ENCODE peak calls at places on chromosomes 11 and 22, in five cellular contexts. H is hepatocyte, V is AG09309, J is fibroblast of mammary gland, X is NB4. F is an unnamed sample.

GRCh38 chr11:35822815-35823495 is 120.9 kb upstream of the LDLRAD3 start:
- DNase-seq in X (no peak), H (no peak), V (no peak), J (no peak), F (no peak)

GRCh38 chr11:95799531-95799930 is 9.2 kb downstream of the CEP57 start:
- DNase-seq in J (peak), H (no peak), X (no peak), V (no peak), F (peak)

GRCh38 chr11:78801161-78801884 is 226.7 kb upstream of the NARS2 start:
- DNase-seq in J (peak), X (peak), H (peak), V (peak), F (peak)

GRCh38 chr22:26334232-26334631 is 94.8 kb upstream of the ASPHD2 start:
- DNase-seq in V (no peak), J (no peak), H (no peak), X (no peak), F (no peak)

GRCh38 chr22:30015229-30015797 is 65.0 kb upstream of the HORMAD2 start:
- DNase-seq in X (no peak), H (no peak), J (peak), V (no peak), F (peak)

GRCh38 chr11:121520243-121521144 is 67.7 kb upstream of the SORL1-AS1 start:
- DNase-seq in V (peak), J (peak), H (no peak), X (peak), F (peak)

GRCh38 chr11:73521621-73522020 is 76.3 kb downstream of the FAM168A start:
- DNase-seq in X (peak), H (no peak), J (peak), V (no peak), F (peak)

GRCh38 chr22:39984006-39984405 is 10.7 kb upstream of the FAM83F start:
- DNase-seq in X (no peak), H (no peak), V (no peak), J (peak), F (no peak)

GRCh38 chr11:111735262-111736116 is 30.7 kb downstream of the PPP2R1B start:
- DNase-seq in V (peak), H (peak), J (peak), X (no peak), F (peak)

GRCh38 chr11:116791002-116791812 is 472 bp downstream of the APOA5 start:
- DNase-seq in V (no peak), X (peak), J (peak), H (peak), F (peak)

GRCh38 chr11:11940551-11940950 is 67.9 kb downstream of the DKK3 start:
- DNase-seq in V (no peak), X (no peak), H (no peak), J (no peak), F (no peak)

GRCh38 chr22:39292561-39293074 is 26.8 kb downstream of the RPL3 start:
- DNase-seq in H (peak), X (peak), V (peak), J (peak), F (peak)

GRCh38 chr22:17084554-17085276 is at the start of gene IL17RA:
- DNase-seq in H (peak), V (peak), J (peak), X (peak), F (peak)

GRCh38 chr11:96061730-96062524 is 138.0 kb upstream of the MTMR2 start:
- DNase-seq in X (no peak), H (peak), V (no peak), J (peak), F (peak)

GRCh38 chr11:1750481-1750839 is at the start of gene IFITM10:
- DNase-seq in J (peak), X (no peak), H (no peak), V (no peak), F (no peak)

GRCh38 chr11:7851391-7851790 is 54.6 kb upstream of the OR5P2 start:
- DNase-seq in V (no peak), H (no peak), J (no peak), X (peak), F (no peak)

GRCh38 chr11:16154715-16155396 is 201.5 kb downstream of the SOX6 start:
- DNase-seq in V (no peak), H (peak), J (no peak), X (no peak), F (no peak)

GRCh38 chr11:115941481-115941993 is 437.3 kb upstream of the CADM1 start:
- DNase-seq in X (peak), J (peak), V (peak), H (no peak), F (no peak)

GRCh38 chr11:58276151-58276550 is 8.1 kb upstream of the OR10W1 start:
- DNase-seq in V (no peak), X (no peak), J (no peak), H (no peak), F (no peak)

GRCh38 chr11:116692318-116693106 is 80.3 kb downstream of the BUD13 start:
- DNase-seq in H (no peak), V (no peak), J (no peak), X (no peak), F (no peak)

GRCh38 chr11:1749787-1750351 is 526 bp downstream of the IFITM10 start:
- DNase-seq in V (peak), X (peak), H (peak), J (peak), F (peak)

GRCh38 chr11:28539239-28540025 is 431.2 kb downstream of the METTL15 start:
- DNase-seq in J (peak), H (no peak), X (no peak), V (no peak), F (no peak)

GRCh38 chr11:9385288-9385902 is 943 bp downstream of the IPO7 start:
- DNase-seq in V (no peak), J (no peak), X (peak), H (no peak), F (no peak)

GRCh38 chr11:1888347-1888753 is 3.3 kb downstream of the PRR33 start:
- DNase-seq in V (no peak), J (no peak), X (no peak), H (no peak), F (no peak)

GRCh38 chr11:27443746-27444465 is 28.7 kb downstream of the LGR4 start:
- DNase-seq in J (no peak), V (no peak), X (no peak), H (no peak), F (no peak)

GRCh38 chr11:110425751-110426545 is 3.8 kb upstream of the FDX1 start:
- DNase-seq in V (peak), J (peak), X (peak), H (no peak), F (peak)

GRCh38 chr11:47414685-47415070 is 6.3 kb downstream of the SLC39A13 start:
- DNase-seq in J (no peak), V (no peak), X (no peak), H (no peak), F (no peak)

GRCh38 chr11:129460714-129461113 is 85.1 kb downstream of the BARX2 start:
- DNase-seq in H (peak), X (no peak), J (no peak), V (no peak), F (no peak)

GRCh38 chr11:96337541-96338530 is 5.2 kb downstream of the MAML2 start:
- DNase-seq in H (peak), V (no peak), J (peak), X (peak), F (peak)

GRCh38 chr11:26137651-26138050 is 194.3 kb upstream of the ANO3 start:
- DNase-seq in X (no peak), H (no peak), V (no peak), J (peak), F (peak)

GRCh38 chr11:111775024-111775710 is 9.0 kb upstream of the PPP2R1B start:
- DNase-seq in V (no peak), J (peak), H (no peak), X (no peak), F (peak)

GRCh38 chr11:133809525-133810178 is 35.7 kb downstream of the SPATA19 start:
- DNase-seq in X (no peak), V (no peak), J (no peak), H (peak), F (no peak)

GRCh38 chr11:18203723-18204122 is 31.1 kb downstream of the MRGPRX4 start:
- DNase-seq in H (peak), J (peak), V (no peak), X (peak), F (peak)

GRCh38 chr22:43811777-43812148 is 342 bp downstream of the EFCAB6 start:
- DNase-seq in J (peak), V (no peak), X (peak), H (peak), F (peak)

GRCh38 chr11:12120031-12121008 is 9.9 kb downstream of the MICAL2 start:
- DNase-seq in H (no peak), V (no peak), J (peak), X (no peak), F (no peak)

GRCh38 chr22:41197808-41198585 is 7.1 kb upstream of the L3MBTL2 start:
- DNase-seq in J (no peak), V (no peak), X (peak), H (peak), F (peak)

DNA sequence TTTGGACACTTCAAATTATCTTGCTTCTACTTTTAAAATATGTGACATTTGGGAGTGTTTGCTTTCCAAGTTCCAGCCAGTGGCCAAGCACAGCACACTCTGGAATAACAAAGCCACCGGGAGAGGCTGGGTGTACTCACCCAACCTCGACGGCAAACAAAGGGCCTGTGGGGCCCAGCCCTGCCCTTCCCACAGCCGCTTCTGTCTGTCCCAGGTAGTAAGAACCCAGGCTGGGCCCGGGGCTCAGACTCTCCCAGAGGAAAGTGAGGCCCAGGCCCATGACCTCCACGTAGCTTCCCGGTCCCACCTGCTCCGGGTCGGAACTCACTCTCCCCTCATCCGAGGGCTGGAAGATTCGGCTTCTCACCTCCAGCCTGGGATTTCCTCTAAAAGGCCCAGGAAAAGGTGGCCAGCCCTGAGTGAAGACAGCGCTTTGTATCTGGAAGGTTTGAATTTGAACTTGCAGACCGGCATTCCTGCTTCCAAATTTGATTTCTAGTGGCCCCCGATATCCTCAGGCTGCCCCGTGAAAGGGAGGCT is 93.5 kb downstream of the CELSR1 start:
- DNase-seq in X (no peak), H (no peak), J (no peak), V (no peak), F (no peak)
- H3K4me3 ChIP-seq in X (no peak), H (no peak), J (no peak), V (no peak), F (no peak)

GRCh38 chr22:19105867-19106802 is 16.1 kb downstream of the DGCR2 start:
- DNase-seq in H (no peak), J (no peak), X (peak), V (no peak), F (no peak)
- TF ChIP-seq CTCF in H (peak), J (peak), X (peak), V (peak), F (no peak)

GRCh38 chr22:24156915-24157782 is 24.1 kb upstream of the SUSD2 start:
- DNase-seq in J (peak), X (peak), V (no peak), H (peak), F (peak)
- H3K4me3 ChIP-seq in J (peak), X (peak), V (peak), H (peak), F (peak)

DNA sequence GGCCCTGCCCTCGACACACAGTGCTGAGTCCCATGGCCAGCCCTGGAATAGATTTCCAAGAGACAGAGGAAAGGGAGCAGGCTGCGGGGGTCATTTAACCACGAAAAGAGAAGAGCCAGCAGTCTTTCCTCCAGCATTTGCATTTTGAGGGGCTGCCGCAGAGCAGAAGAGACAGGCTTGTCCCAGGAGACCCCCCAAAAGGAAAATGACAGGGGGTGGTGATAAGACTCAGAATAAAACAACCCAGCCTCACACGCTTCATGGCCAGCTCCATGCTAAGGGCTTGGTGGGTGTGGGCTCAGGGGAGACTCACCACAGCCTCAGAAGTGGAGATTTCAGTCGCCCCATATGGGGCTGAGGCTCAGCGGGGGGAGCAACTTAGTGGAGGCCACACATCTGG is 16.9 kb downstream of the TRIOBP start:
- DNase-seq in H (no peak), X (no peak), V (no peak), J (no peak), F (no peak)
- TF ChIP-seq CTCF in H (no peak), X (no peak), V (no peak), J (no peak), F (no peak)

DNA sequence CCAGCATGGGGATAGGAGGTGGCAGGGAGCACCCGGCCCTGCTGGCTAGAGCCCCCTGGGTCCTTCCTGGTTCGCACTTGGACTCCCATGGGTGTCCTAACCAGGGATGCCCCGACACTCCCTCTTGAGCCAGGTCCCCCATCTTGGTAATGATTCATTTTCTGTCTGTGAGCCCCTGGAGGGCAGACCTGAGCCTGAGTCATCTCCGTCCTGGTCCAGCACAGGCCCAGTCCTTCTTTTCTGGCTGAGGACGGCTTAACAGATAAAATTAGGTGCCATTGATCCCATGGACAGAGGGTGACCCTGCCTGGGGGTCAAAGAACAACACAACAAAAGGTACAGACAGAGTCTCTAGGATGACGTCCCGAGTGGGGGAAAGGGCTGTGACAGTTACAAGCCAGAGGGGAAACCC is 3.5 kb downstream of the RHOD start:
- DNase-seq in H (no peak), J (no peak), X (no peak), V (no peak), F (no peak)
- H3K4me3 ChIP-seq in H (no peak), J (no peak), X (no peak), V (no peak), F (no peak)

GRCh38 chr22:49448546-49448945 is 379.1 kb downstream of the BRD1 start:
- DNase-seq in J (no peak), H (no peak), V (no peak), X (no peak), F (no peak)
- TF ChIP-seq CTCF in J (no peak), H (no peak), V (no peak), X (no peak), F (no peak)

GRCh38 chr11:63914896-63915681 is 1.9 kb downstream of the RCOR2 start:
- DNase-seq in V (no peak), J (no peak), X (peak), H (no peak), F (peak)
- H3K4me3 ChIP-seq in V (no peak), J (no peak), X (no peak), H (no peak), F (peak)

DNA sequence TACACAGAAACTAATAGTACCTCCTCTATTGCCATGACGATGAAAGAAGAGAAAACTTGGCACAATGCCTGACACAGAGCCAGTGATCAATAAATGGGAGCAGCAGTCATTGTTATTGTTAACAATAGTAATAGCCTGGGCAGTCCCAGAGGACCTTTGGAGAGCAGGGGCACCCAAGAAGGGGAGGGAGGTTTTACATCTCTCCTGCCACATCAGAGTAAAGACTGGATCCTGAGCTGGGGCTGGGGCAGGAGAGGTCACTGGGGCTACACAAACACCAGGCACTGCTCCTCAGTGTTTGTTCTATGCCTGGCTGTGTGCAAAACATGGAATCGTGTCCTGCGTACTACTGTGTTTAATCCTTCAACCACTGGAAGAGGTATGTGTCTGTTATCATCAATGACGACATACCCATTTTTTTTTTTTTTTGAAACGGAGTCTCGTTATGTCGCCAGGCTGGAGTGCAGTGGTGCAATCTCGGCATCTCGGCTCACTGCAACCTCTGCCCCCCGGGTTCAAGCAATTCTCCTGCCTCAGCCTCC is 25.0 kb upstream of the CREB3L1 start:
- DNase-seq in H (peak), V (no peak), X (no peak), J (no peak), F (no peak)
- TF ChIP-seq CTCF in H (no peak), V (no peak), X (no peak), J (no peak), F (no peak)

GRCh38 chr11:69297225-69297925 is 3.4 kb downstream of the MYEOV start:
- DNase-seq in X (peak), V (peak), H (peak), J (peak), F (peak)

GRCh38 chr11:69299572-69299971 is 5.6 kb downstream of the MYEOV start:
- DNase-seq in J (no peak), H (no peak), X (no peak), V (no peak), F (no peak)

GRCh38 chr11:69300124-69301032 is 6.4 kb downstream of the MYEOV start:
- DNase-seq in J (peak), H (no peak), X (peak), V (no peak), F (peak)

GRCh38 chr11:69297926-69298777 is 4.2 kb downstream of the MYEOV start:
- DNase-seq in H (peak), X (peak), V (no peak), J (peak), F (peak)

DNA sequence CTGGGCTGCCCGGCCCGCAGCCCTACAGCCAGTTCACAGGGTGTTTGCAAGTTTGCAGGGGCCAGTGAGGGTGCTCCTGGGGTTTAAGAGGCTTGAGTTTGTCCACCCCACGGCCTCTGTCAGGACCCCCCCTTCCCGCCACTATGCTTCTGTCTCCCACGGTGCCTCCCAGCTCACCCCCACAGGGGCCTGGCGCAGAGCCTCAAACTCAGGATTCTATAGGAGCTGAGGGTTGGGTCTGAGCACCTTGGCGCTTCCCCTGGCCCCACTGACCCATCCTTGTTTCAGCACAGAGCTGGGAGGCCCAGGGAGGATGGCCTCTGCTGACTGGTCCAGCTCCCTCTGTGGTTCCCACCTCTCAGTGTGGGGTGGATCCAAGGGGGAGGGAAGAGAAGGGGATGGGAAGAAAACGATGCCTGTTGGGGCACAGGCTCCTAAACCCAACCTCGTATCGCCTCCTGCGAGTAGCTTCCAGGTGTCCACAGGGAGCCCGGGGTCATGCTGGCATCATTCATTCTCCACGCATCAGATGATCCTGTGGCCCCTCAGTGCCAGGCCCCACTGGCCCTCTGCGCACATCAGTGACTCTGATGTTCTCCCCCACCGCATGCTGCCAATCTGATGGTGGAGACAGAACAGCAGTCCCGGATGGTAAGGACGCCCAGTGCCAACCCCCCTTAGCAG is 5.0 kb downstream of the MYEOV start:
- DNase-seq in V (no peak), H (no peak), J (peak), X (no peak), F (peak)
- H3K4me3 ChIP-seq in V (no peak), H (no peak), J (no peak), X (no peak), F (no peak)

DNA sequence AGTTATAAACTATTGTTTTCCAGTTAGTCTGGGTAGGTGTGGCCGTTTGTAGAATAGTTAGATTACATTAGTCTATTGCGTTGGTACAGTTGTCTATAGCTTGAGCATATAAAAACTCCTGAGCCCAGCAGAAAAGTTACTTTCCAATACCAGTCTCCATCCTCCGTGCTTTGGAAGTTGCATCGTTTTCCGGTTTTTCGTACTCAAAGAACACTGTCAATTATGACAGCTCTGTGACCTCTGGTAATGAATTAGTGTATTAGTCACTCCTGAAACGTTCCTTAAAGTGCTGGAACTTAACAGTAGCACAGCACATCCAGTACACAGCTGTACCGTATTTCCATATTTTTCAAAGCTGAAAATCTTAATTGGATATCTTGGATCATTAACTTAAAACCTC is 808 bp upstream of the MSANTD2 start:
- DNase-seq in H (peak), J (peak), V (no peak), X (peak), F (peak)
- TF ChIP-seq CTCF in H (no peak), J (no peak), V (no peak), X (no peak), F (no peak)

F was measured in foreskin fibroblast.